ENCODE peak calls at places on chromosomes 16 and 17, in nine cellular contexts. J is RWPE2; Z is stimulated activated naive CD8-positive, alpha-beta T cell treated with anti-CD3 and anti-CD28 coated beads, Interleukin-15, Interleukin-2, amounts not matched to agents 100 U/mL and 50 U/mL, for 24 hours; F is stimulated activated memory B cell treated with anti-CD40 and anti-IgM and Interleukin-4, amounts not matched to agents 10 μg/mL and 1 μg/mL and 100 μg/mL, for 72 hours; O is left lung; I is activated CD4-positive, alpha-beta T cell treated with anti-CD3 and anti-CD28 coated beads for 36 hours; N is T-cell; S is central memory CD8-positive, alpha-beta T cell; W is right lobe of liver. U is an unnamed sample.

GRCh38 chr16:89319883-89320716 is 102.6 kb downstream of the ZNF778 start:
- ATAC-seq in W (peak), O (peak), N (no peak), S (no peak), I (peak), Z (peak), F (peak), J (peak), U (peak)

GRCh38 chr16:10907757-10908045 is 30.7 kb downstream of the CIITA start:
- ATAC-seq in S (no peak), O (no peak), I (no peak), J (no peak), W (peak), Z (no peak), N (no peak), F (no peak), U (no peak)

GRCh38 chr16:67807148-67807682 is 526 bp downstream of the TSNAXIP1 start:
- ATAC-seq in J (peak), F (no peak), W (no peak), I (no peak), O (no peak), N (no peak), Z (no peak), S (no peak), U (peak)

GRCh38 chr17:47821031-47821423 is 567 bp downstream of the OSBPL7 start:
- ATAC-seq in Z (no peak), W (no peak), S (no peak), O (peak), I (no peak), J (no peak), F (no peak), N (no peak), U (no peak)

GRCh38 chr17:73980517-73980916 is 223.0 kb upstream of the RPL38 start:
- ATAC-seq in Z (no peak), J (no peak), I (no peak), S (no peak), W (no peak), O (no peak), N (no peak), F (no peak), U (no peak)

GRCh38 chr17:61806941-61807340 is 56.4 kb downstream of the BRIP1 start:
- ATAC-seq in O (no peak), F (no peak), S (no peak), Z (no peak), W (no peak), J (no peak), I (no peak), N (no peak), U (no peak)

GRCh38 chr16:52861614-52862022 is 191.1 kb downstream of the CHD9NB start:
- ATAC-seq in I (no peak), N (no peak), J (no peak), W (peak), S (no peak), O (peak), Z (no peak), F (no peak), U (no peak)

GRCh38 chr16:68065716-68066305 is 19.4 kb upstream of the NFATC3 start:
- ATAC-seq in I (no peak), O (peak), N (no peak), Z (no peak), F (no peak), W (no peak), J (no peak), S (no peak), U (peak)

GRCh38 chr16:74297296-74297665 is 667 bp downstream of the PSMD7 start:
- ATAC-seq in I (peak), S (no peak), N (no peak), O (peak), W (peak), J (peak), F (peak), Z (peak), U (peak)

GRCh38 chr16:62067981-62068380 is 31.7 kb upstream of the CDH8 start:
- ATAC-seq in Z (no peak), N (no peak), W (no peak), J (no peak), I (no peak), F (no peak), O (no peak), S (no peak), U (no peak)

GRCh38 chr17:42797067-42798007 is 1.2 kb downstream of the COA3 start:
- ATAC-seq in F (no peak), I (no peak), Z (no peak), O (peak), S (no peak), J (no peak), N (no peak), W (peak), U (no peak)

GRCh38 chr17:951388-952132 is 28.0 kb downstream of the NXN start:
- ATAC-seq in W (no peak), N (no peak), S (no peak), O (peak), Z (peak), I (no peak), J (peak), F (no peak), U (peak)

GRCh38 chr16:4676826-4677225 is 16.5 kb upstream of the NUDT16L1 start:
- ATAC-seq in Z (peak), I (peak), S (peak), O (no peak), J (no peak), N (no peak), F (no peak), W (peak), U (no peak)

GRCh38 chr17:14331982-14332298 is 31.1 kb downstream of the HS3ST3B1 start:
- ATAC-seq in W (no peak), S (no peak), F (no peak), Z (no peak), J (no peak), I (no peak), N (no peak), O (no peak), U (no peak)

GRCh38 chr16:85607331-85607765 is 5.8 kb upstream of the GSE1 start:
- ATAC-seq in I (no peak), F (no peak), J (no peak), O (no peak), S (no peak), W (no peak), Z (no peak), N (no peak), U (no peak)

GRCh38 chr16:23608194-23608593 is 12.1 kb upstream of the NDUFAB1 start:
- ATAC-seq in O (peak), Z (no peak), W (no peak), S (no peak), N (no peak), F (no peak), I (no peak), J (peak), U (no peak)